ENCODE peak calls at places on chromosomes 11 and 22, in seven cellular contexts. One of them, this sample, is unnamed.

GRCh38 chr22:45172872-45173585 is 9.3 kb downstream of the NUP50 start:
- DNase-seq in endodermal cell: no peak
- DNase-seq in fibroblast of mammary gland: no peak
- DNase-seq in choroid plexus epithelial cell: no peak
- DNase-seq in mucosa of descending colon: no peak
- DNase-seq in lower lobe of right lung: no peak
- DNase-seq in Panc1: no peak
- DNase-seq in this sample: no peak

GRCh38 chr22:20591295-20591645 is 83.9 kb downstream of the MED15 start:
- DNase-seq in endodermal cell: no peak
- DNase-seq in fibroblast of mammary gland: no peak
- DNase-seq in choroid plexus epithelial cell: no peak
- DNase-seq in mucosa of descending colon: no peak
- DNase-seq in lower lobe of right lung: no peak
- DNase-seq in Panc1: no peak
- DNase-seq in this sample: no peak

GRCh38 chr11:67436459-67437081 is 912 bp downstream of the PTPRCAP start:
- DNase-seq in endodermal cell: peak; percentile 81
- DNase-seq in fibroblast of mammary gland: no peak
- DNase-seq in choroid plexus epithelial cell: no peak
- DNase-seq in mucosa of descending colon: peak; percentile 55
- DNase-seq in lower lobe of right lung: no peak
- DNase-seq in Panc1: no peak
- DNase-seq in this sample: peak; percentile 14

GRCh38 chr11:76944225-76944624 is 83.5 kb downstream of the ACER3 start:
- DNase-seq in endodermal cell: no peak
- DNase-seq in fibroblast of mammary gland: no peak
- DNase-seq in choroid plexus epithelial cell: no peak
- DNase-seq in mucosa of descending colon: no peak
- DNase-seq in lower lobe of right lung: no peak
- DNase-seq in Panc1: no peak
- DNase-seq in this sample: no peak

GRCh38 chr11:70731670-70732492 is 333.6 kb downstream of the CTTN start:
- DNase-seq in endodermal cell: no peak
- DNase-seq in fibroblast of mammary gland: no peak
- DNase-seq in choroid plexus epithelial cell: no peak
- DNase-seq in mucosa of descending colon: no peak
- DNase-seq in lower lobe of right lung: peak; percentile 24
- DNase-seq in Panc1: no peak
- DNase-seq in this sample: no peak

GRCh38 chr22:20145206-20145831 is 5.5 kb downstream of the CCDC188 start:
- DNase-seq in endodermal cell: no peak
- DNase-seq in fibroblast of mammary gland: no peak
- DNase-seq in choroid plexus epithelial cell: no peak
- DNase-seq in mucosa of descending colon: no peak
- DNase-seq in lower lobe of right lung: peak; percentile 67
- DNase-seq in Panc1: no peak
- DNase-seq in this sample: no peak

GRCh38 chr11:86486261-86487030 is 111.8 kb downstream of the CCDC81 start:
- DNase-seq in endodermal cell: no peak
- DNase-seq in fibroblast of mammary gland: no peak
- DNase-seq in choroid plexus epithelial cell: no peak
- DNase-seq in mucosa of descending colon: peak; percentile 14
- DNase-seq in lower lobe of right lung: no peak
- DNase-seq in Panc1: no peak
- DNase-seq in this sample: no peak

GRCh38 chr22:27732391-27732790 is 69.2 kb downstream of the MN1 start:
- DNase-seq in endodermal cell: no peak
- DNase-seq in fibroblast of mammary gland: no peak
- DNase-seq in choroid plexus epithelial cell: no peak
- DNase-seq in mucosa of descending colon: no peak
- DNase-seq in lower lobe of right lung: no peak
- DNase-seq in Panc1: no peak
- DNase-seq in this sample: no peak

GRCh38 chr11:13386567-13386966 is 76.5 kb downstream of the BTBD10 start:
- DNase-seq in endodermal cell: no peak
- DNase-seq in fibroblast of mammary gland: no peak
- DNase-seq in choroid plexus epithelial cell: no peak
- DNase-seq in mucosa of descending colon: peak; percentile 74
- DNase-seq in lower lobe of right lung: no peak
- DNase-seq in Panc1: no peak
- DNase-seq in this sample: no peak

GRCh38 chr22:45529966-45530575 is 27.4 kb downstream of the FBLN1 start:
- DNase-seq in endodermal cell: no peak
- DNase-seq in fibroblast of mammary gland: peak; percentile 67
- DNase-seq in choroid plexus epithelial cell: peak; percentile 36
- DNase-seq in mucosa of descending colon: no peak
- DNase-seq in lower lobe of right lung: no peak
- DNase-seq in Panc1: no peak
- DNase-seq in this sample: no peak

GRCh38 chr11:32713496-32713895 is 81.0 kb downstream of the CCDC73 start:
- DNase-seq in endodermal cell: no peak
- DNase-seq in fibroblast of mammary gland: peak; percentile 11
- DNase-seq in choroid plexus epithelial cell: peak; percentile 15
- DNase-seq in mucosa of descending colon: no peak
- DNase-seq in lower lobe of right lung: no peak
- DNase-seq in Panc1: no peak
- DNase-seq in this sample: peak; percentile 31

GRCh38 chr11:77752518-77752917 is 68.0 kb downstream of the RSF1 start:
- DNase-seq in endodermal cell: peak; percentile 69
- DNase-seq in fibroblast of mammary gland: peak; percentile 19
- DNase-seq in choroid plexus epithelial cell: peak; percentile 5
- DNase-seq in mucosa of descending colon: no peak
- DNase-seq in lower lobe of right lung: no peak
- DNase-seq in Panc1: no peak
- DNase-seq in this sample: no peak

DNA sequence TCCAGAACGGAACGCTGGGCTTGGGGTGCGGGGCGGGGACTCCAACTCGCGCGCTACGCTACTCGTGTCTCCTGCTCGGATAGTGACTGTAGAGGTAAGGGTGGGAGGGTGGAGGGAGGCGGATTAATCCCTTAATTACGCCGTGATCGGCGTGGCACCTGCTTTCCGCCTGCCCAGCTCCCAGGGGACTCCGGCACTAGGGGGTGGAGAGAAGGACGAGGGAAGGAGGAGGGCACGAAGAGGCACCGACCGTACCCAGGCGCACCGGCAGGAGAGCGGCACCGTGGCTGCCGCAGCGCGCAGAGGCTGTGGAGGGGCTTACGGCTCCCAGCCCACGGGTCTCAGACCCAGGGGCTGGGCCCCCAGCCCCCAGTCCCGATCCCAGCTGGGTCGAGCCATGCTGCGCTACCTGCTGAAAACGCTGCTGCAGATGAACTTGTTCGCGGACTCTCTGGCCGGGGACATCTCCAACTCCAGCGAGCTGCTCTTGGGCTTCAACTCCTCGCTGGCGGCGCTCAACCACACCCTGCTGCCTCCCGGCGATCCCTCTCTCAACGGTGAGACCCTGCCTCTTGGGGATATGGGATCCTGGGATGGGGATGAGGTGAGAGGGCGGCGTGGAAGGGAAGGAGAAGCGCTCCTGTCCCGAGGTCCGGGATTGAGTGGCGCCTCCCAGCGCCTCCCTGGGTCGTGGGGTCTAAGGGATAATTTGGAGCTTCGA is at the start of gene ROBO3:
- DNase-seq in endodermal cell: peak; percentile 68
- DNase-seq in fibroblast of mammary gland: no peak
- DNase-seq in choroid plexus epithelial cell: no peak
- DNase-seq in mucosa of descending colon: no peak
- DNase-seq in lower lobe of right lung: no peak
- DNase-seq in Panc1: no peak
- DNase-seq in this sample: no peak
- H3K4me3 ChIP-seq in endodermal cell: peak within 1 kb of the TSS; percentile 73
- H3K4me3 ChIP-seq in fibroblast of mammary gland: peak within 1 kb of the TSS; percentile 23
- H3K4me3 ChIP-seq in choroid plexus epithelial cell: no peak within 1 kb of the TSS
- H3K4me3 ChIP-seq in mucosa of descending colon: no peak within 1 kb of the TSS
- H3K4me3 ChIP-seq in lower lobe of right lung: peak within 1 kb of the TSS; percentile 39
- H3K4me3 ChIP-seq in Panc1: peak within 1 kb of the TSS; percentile 21
- H3K4me3 ChIP-seq in this sample: peak within 1 kb of the TSS; percentile 24

DNA sequence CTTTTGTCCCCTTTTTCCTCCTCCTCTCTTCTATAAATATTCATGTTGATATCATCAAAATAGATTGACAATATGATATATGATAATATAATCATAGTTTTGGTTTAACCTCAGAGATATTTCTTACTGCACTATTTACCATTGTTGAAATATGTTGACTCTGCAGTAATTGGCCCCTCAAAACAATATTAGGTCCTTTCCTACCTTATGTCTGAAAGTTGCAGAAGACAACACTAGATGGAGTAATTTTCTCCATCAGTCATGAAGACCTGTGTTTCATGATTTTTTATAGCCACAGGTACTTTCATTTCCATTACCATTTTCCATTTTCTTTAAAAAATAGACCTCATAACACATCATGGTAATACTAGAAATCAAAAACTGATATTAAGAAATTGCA is 284.4 kb downstream of the LUZP2 start:
- DNase-seq in endodermal cell: no peak
- DNase-seq in fibroblast of mammary gland: no peak
- DNase-seq in choroid plexus epithelial cell: peak; percentile 11
- DNase-seq in mucosa of descending colon: no peak
- DNase-seq in lower lobe of right lung: no peak
- DNase-seq in Panc1: no peak
- DNase-seq in this sample: no peak
- TF ChIP-seq CTCF in endodermal cell: peak; percentile 55
- TF ChIP-seq CTCF in fibroblast of mammary gland: no peak
- TF ChIP-seq CTCF in choroid plexus epithelial cell: peak; percentile 32
- TF ChIP-seq CTCF in mucosa of descending colon: no peak
- TF ChIP-seq CTCF in lower lobe of right lung: no peak
- TF ChIP-seq CTCF in Panc1: no peak
- TF ChIP-seq CTCF in this sample: no peak

GRCh38 chr11:65213322-65214211 is 31.8 kb downstream of the CAPN1 start:
- DNase-seq in endodermal cell: peak; percentile 81
- DNase-seq in fibroblast of mammary gland: no peak
- DNase-seq in choroid plexus epithelial cell: peak; percentile 20
- DNase-seq in mucosa of descending colon: no peak
- DNase-seq in lower lobe of right lung: no peak
- DNase-seq in Panc1: no peak
- DNase-seq in this sample: no peak
- H3K4me3 ChIP-seq in endodermal cell: no peak overlapping the region
- H3K4me3 ChIP-seq in fibroblast of mammary gland: no peak overlapping the region
- H3K4me3 ChIP-seq in choroid plexus epithelial cell: no peak overlapping the region
- H3K4me3 ChIP-seq in mucosa of descending colon: no peak overlapping the region
- H3K4me3 ChIP-seq in lower lobe of right lung: no peak overlapping the region
- H3K4me3 ChIP-seq in Panc1: no peak overlapping the region
- H3K4me3 ChIP-seq in this sample: no peak overlapping the region

GRCh38 chr11:61332266-61332822 is 561 bp downstream of the DDB1 start:
- DNase-seq in endodermal cell: no peak
- DNase-seq in fibroblast of mammary gland: peak; percentile 21
- DNase-seq in choroid plexus epithelial cell: peak; percentile 43
- DNase-seq in mucosa of descending colon: no peak
- DNase-seq in lower lobe of right lung: no peak
- DNase-seq in Panc1: no peak
- DNase-seq in this sample: peak; percentile 34
- TF ChIP-seq CTCF in endodermal cell: no peak
- TF ChIP-seq CTCF in fibroblast of mammary gland: no peak
- TF ChIP-seq CTCF in choroid plexus epithelial cell: no peak
- TF ChIP-seq CTCF in mucosa of descending colon: no peak
- TF ChIP-seq CTCF in lower lobe of right lung: no peak
- TF ChIP-seq CTCF in Panc1: no peak
- TF ChIP-seq CTCF in this sample: no peak